ENCODE peak calls at places on chromosomes 1 and 21, in ten cellular contexts. C is WTC11; W is activated CD8-positive, alpha-beta memory T cell treated with anti-CD3 and anti-CD28 coated beads, Interleukin-2, amount 50 U/mL, for 48 hours; G is GM10248; L is posterior vena cava; X is RWPE1; V is GM12878; F is neuronal stem cell; A is AG08395; J is GOT3. N is an unnamed sample.

GRCh38 chr1:41534181-41535076 is 49.9 kb upstream of the EDN2 start:
- DNase-seq in C (peak; percentile 6), W (no peak), G (no peak), L (peak; percentile 41), X (no peak), V (no peak), F (no peak), A (no peak), J (no peak), N (no peak)

GRCh38 chr1:162230096-162230495 is 146.6 kb downstream of the SPATA46 start:
- DNase-seq in C (peak; percentile 57), W (no peak), G (no peak), L (no peak), X (no peak), V (no peak), F (no peak), A (no peak), J (no peak), N (peak; percentile 16)

GRCh38 chr1:40898434-40898900 is 36.3 kb upstream of the CITED4 start:
- DNase-seq in C (no peak), W (no peak), G (no peak), L (no peak), X (peak; percentile 54), V (peak; percentile 27), F (no peak), A (no peak), J (no peak), N (no peak)

GRCh38 chr1:2961661-2962060 is 59.6 kb upstream of the ACTRT2 start:
- DNase-seq in C (no peak), W (no peak), G (no peak), L (peak; percentile 47), X (no peak), V (no peak), F (no peak), A (no peak), J (no peak), N (no peak)

GRCh38 chr1:184624051-184624450 is 130.6 kb downstream of the EDEM3 start:
- DNase-seq in C (no peak), W (no peak), G (no peak), L (no peak), X (peak; percentile 51), V (no peak), F (no peak), A (no peak), J (no peak), N (no peak)

GRCh38 chr1:145960468-145961108 is 2.8 kb upstream of the LIX1L start:
- DNase-seq in C (peak; percentile 90), W (peak; percentile 77), G (peak; percentile 42), L (peak; percentile 92), X (no peak), V (no peak), F (peak; percentile 73), A (peak; percentile 64), J (no peak), N (peak; percentile 94)

GRCh38 chr1:193283026-193283425 is 96.6 kb upstream of the B3GALT2 start:
- DNase-seq in C (peak; percentile 21), W (no peak), G (no peak), L (no peak), X (no peak), V (no peak), F (no peak), A (peak; percentile 27), J (no peak), N (no peak)

GRCh38 chr1:65882091-65882490 is 89.4 kb downstream of the PDE4B start:
- DNase-seq in C (no peak), W (no peak), G (no peak), L (no peak), X (no peak), V (no peak), F (no peak), A (no peak), J (no peak), N (no peak)

GRCh38 chr21:26148071-26148470 is 22.5 kb downstream of the APP start:
- DNase-seq in C (peak; percentile 61), W (no peak), G (no peak), L (no peak), X (no peak), V (no peak), F (peak; percentile 73), A (peak; percentile 51), J (no peak), N (no peak)

GRCh38 chr1:216075339-216075738 is 347.9 kb downstream of the USH2A start:
- DNase-seq in C (no peak), W (no peak), G (no peak), L (no peak), X (no peak), V (no peak), F (no peak), A (no peak), J (no peak), N (no peak)

GRCh38 chr1:13505020-13505419 is 8.8 kb downstream of the LRRC38 start:
- DNase-seq in C (peak; percentile 16), W (no peak), G (no peak), L (no peak), X (no peak), V (no peak), F (no peak), A (no peak), J (no peak), N (no peak)

GRCh38 chr1:36763771-36764170 is 270.5 kb downstream of the GRIK3 start:
- DNase-seq in C (no peak), W (no peak), G (no peak), L (peak; percentile 57), X (no peak), V (no peak), F (no peak), A (no peak), J (no peak), N (no peak)

GRCh38 chr1:198275598-198275997 is 118.8 kb downstream of the NEK7 start:
- DNase-seq in C (no peak), W (no peak), G (no peak), L (no peak), X (no peak), V (no peak), F (no peak), A (no peak), J (no peak), N (no peak)

GRCh38 chr1:26784023-26784871 is 3.5 kb upstream of the PIGV start:
- DNase-seq in C (peak; percentile 35), W (no peak), G (no peak), L (no peak), X (peak; percentile 41), V (no peak), F (no peak), A (no peak), J (no peak), N (peak; percentile 21)

GRCh38 chr1:152168535-152168868 is 9.5 kb upstream of the RPTN start:
- DNase-seq in C (no peak), W (no peak), G (no peak), L (no peak), X (no peak), V (no peak), F (no peak), A (no peak), J (no peak), N (no peak)

GRCh38 chr1:153490272-153491051 is 30.0 kb upstream of the S100A7 start:
- DNase-seq in C (no peak), W (no peak), G (no peak), L (peak; percentile 87), X (peak; percentile 85), V (no peak), F (no peak), A (peak; percentile 88), J (peak; percentile 29), N (peak; percentile 33)

GRCh38 chr1:152977614-152978013 is 6.3 kb upstream of the SPRR1A start:
- DNase-seq in C (no peak), W (no peak), G (no peak), L (no peak), X (no peak), V (no peak), F (no peak), A (no peak), J (no peak), N (no peak)

GRCh38 chr21:31888936-31889371 is 16.1 kb downstream of the HUNK start:
- DNase-seq in C (no peak), W (no peak), G (no peak), L (no peak), X (no peak), V (no peak), F (no peak), A (peak; percentile 17), J (no peak), N (no peak)

GRCh38 chr1:29210278-29211085 is 20.3 kb downstream of the MECR start:
- DNase-seq in C (no peak), W (no peak), G (peak; percentile 79), L (no peak), X (no peak), V (peak; percentile 16), F (no peak), A (no peak), J (no peak), N (no peak)

GRCh38 chr1:186420923-186421322 is 40.0 kb downstream of the PDC start:
- DNase-seq in C (no peak), W (no peak), G (peak; percentile 36), L (no peak), X (no peak), V (no peak), F (no peak), A (peak; percentile 30), J (no peak), N (no peak)